ENCODE peak calls at places on chromosomes 16 and 17, in four cellular contexts. One of them, this sample, is unnamed.

GRCh38 chr17:32912218-32912897 is 15.6 kb upstream of the TMEM98 start:
- DNase-seq in H9: peak
- DNase-seq in IMR-90: peak
- DNase-seq in H1: no peak
- DNase-seq in this sample: peak

GRCh38 chr16:50499254-50499653 is 48.9 kb upstream of the NKD1 start:
- DNase-seq in H9: no peak
- DNase-seq in IMR-90: no peak
- DNase-seq in H1: no peak
- DNase-seq in this sample: no peak

GRCh38 chr16:81035975-81036750 is 521 bp downstream of the ATMIN start:
- DNase-seq in H9: peak
- DNase-seq in IMR-90: peak
- DNase-seq in H1: peak
- DNase-seq in this sample: peak

GRCh38 chr17:42809250-42809649 is 10.6 kb downstream of the CNTD1 start:
- DNase-seq in H9: no peak
- DNase-seq in IMR-90: peak
- DNase-seq in H1: no peak
- DNase-seq in this sample: no peak

GRCh38 chr16:86092586-86093480 is 193.9 kb downstream of the IRF8 start:
- DNase-seq in H9: no peak
- DNase-seq in IMR-90: no peak
- DNase-seq in H1: no peak
- DNase-seq in this sample: no peak

GRCh38 chr16:46555981-46556380 is 65.2 kb downstream of the SHCBP1 start:
- DNase-seq in H9: no peak
- DNase-seq in IMR-90: peak
- DNase-seq in H1: no peak
- DNase-seq in this sample: no peak

GRCh38 chr17:20207295-20207985 is 198.3 kb downstream of the SPECC1 start:
- DNase-seq in H9: no peak
- DNase-seq in IMR-90: no peak
- DNase-seq in H1: no peak
- DNase-seq in this sample: no peak

GRCh38 chr17:49210158-49211029 is at the start of the genes ABI3 and GNGT2:
- DNase-seq in H9: peak
- DNase-seq in IMR-90: peak
- DNase-seq in H1: peak
- DNase-seq in this sample: peak

GRCh38 chr16:31216116-31216469 is 842 bp downstream of the PYDC1 start:
- DNase-seq in H9: no peak
- DNase-seq in IMR-90: no peak
- DNase-seq in H1: no peak
- DNase-seq in this sample: no peak

GRCh38 chr16:31213877-31214704 is at the start of gene TRIM72:
- DNase-seq in H9: no peak
- DNase-seq in IMR-90: no peak
- DNase-seq in H1: no peak
- DNase-seq in this sample: no peak

GRCh38 chr16:31215287-31216115 is 1.4 kb downstream of the PYDC1 start:
- DNase-seq in H9: peak
- DNase-seq in IMR-90: peak
- DNase-seq in H1: peak
- DNase-seq in this sample: peak

GRCh38 chr16:31213342-31213741 is 577 bp upstream of the TRIM72 start:
- DNase-seq in H9: no peak
- DNase-seq in IMR-90: no peak
- DNase-seq in H1: no peak
- DNase-seq in this sample: no peak

DNA sequence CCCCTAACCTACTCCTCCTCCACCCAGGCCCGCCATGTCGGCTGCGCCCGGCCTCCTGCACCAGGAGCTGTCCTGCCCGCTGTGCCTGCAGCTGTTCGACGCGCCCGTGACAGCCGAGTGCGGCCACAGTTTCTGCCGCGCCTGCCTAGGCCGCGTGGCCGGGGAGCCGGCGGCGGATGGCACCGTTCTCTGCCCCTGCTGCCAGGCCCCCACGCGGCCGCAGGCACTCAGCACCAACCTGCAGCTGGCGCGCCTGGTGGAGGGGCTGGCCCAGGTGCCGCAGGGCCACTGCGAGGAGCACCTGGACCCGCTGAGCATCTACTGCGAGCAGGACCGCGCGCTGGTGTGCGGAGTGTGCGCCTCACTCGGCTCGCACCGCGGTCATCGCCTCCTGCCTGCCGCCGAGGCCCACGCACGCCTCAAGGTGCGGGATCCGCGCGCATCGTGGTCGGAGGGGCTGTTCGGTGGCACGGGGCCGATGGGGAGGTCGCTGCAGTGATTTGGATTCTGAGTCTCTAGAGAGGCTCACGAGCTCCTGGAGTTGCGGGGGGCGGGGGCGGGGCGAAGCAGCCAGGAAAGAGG is 877 bp downstream of the TRIM72 start:
- DNase-seq in H9: peak
- DNase-seq in IMR-90: no peak
- DNase-seq in H1: peak
- DNase-seq in this sample: no peak
- H3K9ac ChIP-seq in H9: no peak
- H3K9ac ChIP-seq in IMR-90: no peak
- H3K9ac ChIP-seq in H1: peak
- H3K9ac ChIP-seq in this sample: peak

GRCh38 chr16:31569360-31569717 is 41.6 kb downstream of the AHSP start:
- DNase-seq in H9: peak
- DNase-seq in IMR-90: no peak
- DNase-seq in H1: peak
- DNase-seq in this sample: no peak

GRCh38 chr16:31568577-31569359 is 41.1 kb downstream of the AHSP start:
- DNase-seq in H9: peak
- DNase-seq in IMR-90: no peak
- DNase-seq in H1: peak
- DNase-seq in this sample: peak
- H3K56ac ChIP-seq in H9: no peak
- H3K56ac ChIP-seq in IMR-90: no peak
- H3K56ac ChIP-seq in H1: no peak
- H3K56ac ChIP-seq in this sample: no peak

GRCh38 chr17:3535253-3535995 is 22.2 kb downstream of the TRPV3 start:
- DNase-seq in H9: peak
- DNase-seq in IMR-90: peak
- DNase-seq in H1: peak
- DNase-seq in this sample: peak
- H3K9ac ChIP-seq in H9: peak
- H3K9ac ChIP-seq in IMR-90: peak
- H3K9ac ChIP-seq in H1: no peak
- H3K9ac ChIP-seq in this sample: peak

GRCh38 chr16:84563316-84563715 is 54.6 kb downstream of the COTL1 start:
- DNase-seq in H9: no peak
- DNase-seq in IMR-90: no peak
- DNase-seq in H1: no peak
- DNase-seq in this sample: no peak

GRCh38 chr16:84561291-84561690 is 56.6 kb downstream of the COTL1 start:
- DNase-seq in H9: peak
- DNase-seq in IMR-90: no peak
- DNase-seq in H1: no peak
- DNase-seq in this sample: no peak

GRCh38 chr16:84560269-84560668 is 55.8 kb upstream of the MEAK7 start:
- DNase-seq in H9: no peak
- DNase-seq in IMR-90: no peak
- DNase-seq in H1: no peak
- DNase-seq in this sample: no peak

GRCh38 chr16:84563776-84564420 is 54.0 kb downstream of the COTL1 start:
- DNase-seq in H9: no peak
- DNase-seq in IMR-90: no peak
- DNase-seq in H1: no peak
- DNase-seq in this sample: no peak

DNA sequence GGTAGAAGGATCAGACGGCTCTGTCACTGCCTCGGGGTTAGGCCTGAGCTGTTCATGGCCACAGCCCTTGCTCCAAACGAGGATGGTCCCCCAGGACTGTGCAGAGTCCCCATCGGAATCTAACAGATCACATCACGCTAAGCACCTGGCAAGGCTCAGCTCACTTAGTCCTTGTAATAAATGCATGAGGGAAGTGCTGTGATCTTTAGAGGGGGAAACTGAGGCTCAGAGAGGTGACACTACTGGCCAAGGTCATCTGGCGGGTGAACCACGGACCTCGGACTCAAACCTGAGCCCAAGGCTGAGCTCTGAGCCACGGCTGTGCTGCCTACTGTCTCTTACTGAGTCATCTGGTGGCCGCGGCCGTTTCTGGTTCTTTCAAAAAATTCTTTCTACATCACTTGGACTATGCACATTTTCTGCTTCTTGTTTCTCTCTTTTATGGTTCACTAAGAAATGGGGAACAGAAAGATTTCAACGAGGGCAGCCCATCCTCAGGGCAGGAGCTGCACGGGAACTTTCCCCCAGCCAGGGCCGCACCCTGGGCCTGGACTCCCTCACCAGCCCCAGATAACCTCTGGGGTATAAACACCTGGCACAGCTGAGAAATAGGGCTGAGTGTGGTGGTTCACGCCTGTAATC is 55.6 kb downstream of the COTL1 start:
- DNase-seq in H9: no peak
- DNase-seq in IMR-90: no peak
- DNase-seq in H1: no peak
- DNase-seq in this sample: no peak
- H3K56ac ChIP-seq in H9: no peak
- H3K56ac ChIP-seq in IMR-90: no peak
- H3K56ac ChIP-seq in H1: no peak
- H3K56ac ChIP-seq in this sample: no peak

GRCh38 chr17:1367351-1367745 is 32.7 kb downstream of the YWHAE start:
- DNase-seq in H9: no peak
- DNase-seq in IMR-90: peak
- DNase-seq in H1: no peak
- DNase-seq in this sample: no peak
- H3K9ac ChIP-seq in H9: no peak
- H3K9ac ChIP-seq in IMR-90: no peak
- H3K9ac ChIP-seq in H1: no peak
- H3K9ac ChIP-seq in this sample: no peak

DNA sequence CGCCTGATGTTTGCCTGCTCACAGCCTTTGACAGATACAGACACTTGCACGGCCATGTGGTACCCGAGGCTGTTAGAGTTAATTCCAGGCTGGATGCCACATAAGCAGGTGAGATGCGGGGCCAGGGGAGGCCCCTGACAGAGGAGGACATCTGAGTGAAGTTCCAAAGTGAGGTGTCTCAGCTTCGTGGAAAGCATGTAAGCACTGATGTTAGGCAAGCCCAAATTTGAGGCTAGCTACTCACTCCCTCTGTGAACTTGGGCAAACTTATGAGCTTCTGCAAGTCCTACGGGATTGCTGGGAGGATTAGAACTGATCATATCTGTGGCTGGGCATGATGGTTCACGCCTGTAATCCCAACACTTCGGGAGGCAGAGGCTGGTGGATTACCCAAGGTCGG is 39.3 kb upstream of the MARCHF10 start:
- DNase-seq in H9: peak
- DNase-seq in IMR-90: no peak
- DNase-seq in H1: no peak
- DNase-seq in this sample: no peak
- H3K56ac ChIP-seq in H9: no peak
- H3K56ac ChIP-seq in IMR-90: no peak
- H3K56ac ChIP-seq in H1: no peak
- H3K56ac ChIP-seq in this sample: no peak

DNA sequence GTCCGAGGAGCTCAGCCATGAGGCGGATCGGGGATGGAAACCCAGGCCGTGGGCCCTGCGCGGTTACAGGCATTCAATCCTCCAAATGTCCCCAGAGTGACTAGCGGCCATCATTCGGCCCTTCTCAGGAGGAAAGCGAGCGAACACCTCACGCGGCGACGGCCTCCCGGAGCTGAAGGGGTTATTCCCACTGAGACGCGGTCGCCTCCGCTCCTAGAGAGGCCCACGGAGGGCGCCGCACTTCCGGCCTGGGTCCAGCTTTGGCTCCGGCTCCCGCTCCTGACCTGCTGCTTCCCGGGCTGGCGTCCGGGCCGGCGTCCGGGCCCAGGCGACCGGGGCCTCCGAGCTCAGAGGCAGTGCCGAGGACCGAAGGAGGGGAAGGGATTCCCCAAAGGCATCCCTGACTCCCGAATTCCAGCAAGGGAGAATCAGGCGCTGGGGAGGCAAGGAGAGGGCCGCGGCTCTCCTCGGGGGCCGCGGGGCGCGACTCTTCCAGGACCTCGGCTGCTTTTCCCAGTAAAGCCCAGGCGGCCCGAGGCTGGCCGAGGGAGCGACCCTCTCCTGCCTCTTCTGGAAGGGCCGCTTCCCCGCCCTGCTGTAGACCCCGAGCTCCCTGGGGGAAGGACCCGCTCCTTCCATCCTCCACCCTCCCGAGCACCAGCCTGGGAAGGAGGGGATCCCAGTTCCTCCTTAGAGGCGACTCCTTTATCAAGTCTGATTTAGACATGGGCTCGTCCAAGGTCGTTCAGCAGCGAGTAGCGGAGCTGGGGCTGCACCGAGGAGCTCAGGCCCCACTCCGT is 18.6 kb upstream of the ZNF629 start:
- DNase-seq in H9: peak
- DNase-seq in IMR-90: peak
- DNase-seq in H1: peak
- DNase-seq in this sample: peak
- H3K9ac ChIP-seq in H9: peak
- H3K9ac ChIP-seq in IMR-90: peak
- H3K9ac ChIP-seq in H1: peak
- H3K9ac ChIP-seq in this sample: peak

DNA sequence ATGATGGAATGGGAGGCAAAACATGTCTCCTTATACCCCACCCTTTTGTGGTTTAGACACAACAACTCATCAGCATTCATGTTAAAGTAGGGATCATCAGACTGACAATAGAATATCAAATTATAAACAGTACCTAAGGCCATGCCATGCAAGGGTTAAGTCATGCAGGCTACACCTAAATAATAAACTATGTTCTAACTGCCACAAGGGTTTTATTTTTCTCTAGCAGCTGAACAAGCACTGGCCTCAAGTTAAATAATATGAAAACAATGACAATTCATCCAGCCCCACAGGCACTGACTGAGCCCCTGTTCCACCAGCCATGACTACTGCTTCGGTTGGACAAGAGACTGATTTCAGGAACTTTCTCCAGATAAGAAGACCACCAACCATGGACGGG is 164.5 kb upstream of the PIRT start:
- DNase-seq in H9: no peak
- DNase-seq in IMR-90: no peak
- DNase-seq in H1: no peak
- DNase-seq in this sample: no peak
- H3K56ac ChIP-seq in H9: no peak
- H3K56ac ChIP-seq in IMR-90: no peak
- H3K56ac ChIP-seq in H1: no peak
- H3K56ac ChIP-seq in this sample: no peak